ENCODE peak calls at places on chromosomes 16 and 17, in six cellular contexts. D, N, C, J, K and W are unnamed samples.

GRCh38 chr17:76092526-76093413 is 10.8 kb downstream of the EXOC7 start:
- DNase-seq in D (no peak), N (no peak), C (no peak), J (no peak), K (no peak), W (no peak)

GRCh38 chr17:13601776-13602551 is at the start of gene HS3ST3A1:
- DNase-seq in D (no peak), N (no peak), C (no peak), J (peak; percentile 92), K (no peak), W (no peak)

GRCh38 chr17:8941520-8941919 is 24.0 kb downstream of the PIK3R5 start:
- DNase-seq in D (no peak), N (no peak), C (no peak), J (no peak), K (no peak), W (no peak)

GRCh38 chr16:14151256-14152030 is 80.3 kb downstream of the MRTFB start:
- DNase-seq in D (no peak), N (no peak), C (no peak), J (no peak), K (no peak), W (no peak)

GRCh38 chr17:44024271-44024663 is 9.5 kb upstream of the TMEM101 start:
- DNase-seq in D (no peak), N (no peak), C (no peak), J (no peak), K (no peak), W (no peak)

GRCh38 chr17:2724783-2725164 is 13.2 kb upstream of the CLUH start:
- DNase-seq in D (no peak), N (peak; percentile 77), C (peak; percentile 60), J (peak; percentile 91), K (no peak), W (no peak)

GRCh38 chr17:74768763-74769114 is 7.4 kb downstream of the NAT9 start:
- DNase-seq in D (no peak), N (no peak), C (no peak), J (no peak), K (no peak), W (no peak)

GRCh38 chr16:75114946-75115825 is 1.4 kb downstream of the LDHD start:
- DNase-seq in D (no peak), N (no peak), C (no peak), J (no peak), K (no peak), W (no peak)

DNA sequence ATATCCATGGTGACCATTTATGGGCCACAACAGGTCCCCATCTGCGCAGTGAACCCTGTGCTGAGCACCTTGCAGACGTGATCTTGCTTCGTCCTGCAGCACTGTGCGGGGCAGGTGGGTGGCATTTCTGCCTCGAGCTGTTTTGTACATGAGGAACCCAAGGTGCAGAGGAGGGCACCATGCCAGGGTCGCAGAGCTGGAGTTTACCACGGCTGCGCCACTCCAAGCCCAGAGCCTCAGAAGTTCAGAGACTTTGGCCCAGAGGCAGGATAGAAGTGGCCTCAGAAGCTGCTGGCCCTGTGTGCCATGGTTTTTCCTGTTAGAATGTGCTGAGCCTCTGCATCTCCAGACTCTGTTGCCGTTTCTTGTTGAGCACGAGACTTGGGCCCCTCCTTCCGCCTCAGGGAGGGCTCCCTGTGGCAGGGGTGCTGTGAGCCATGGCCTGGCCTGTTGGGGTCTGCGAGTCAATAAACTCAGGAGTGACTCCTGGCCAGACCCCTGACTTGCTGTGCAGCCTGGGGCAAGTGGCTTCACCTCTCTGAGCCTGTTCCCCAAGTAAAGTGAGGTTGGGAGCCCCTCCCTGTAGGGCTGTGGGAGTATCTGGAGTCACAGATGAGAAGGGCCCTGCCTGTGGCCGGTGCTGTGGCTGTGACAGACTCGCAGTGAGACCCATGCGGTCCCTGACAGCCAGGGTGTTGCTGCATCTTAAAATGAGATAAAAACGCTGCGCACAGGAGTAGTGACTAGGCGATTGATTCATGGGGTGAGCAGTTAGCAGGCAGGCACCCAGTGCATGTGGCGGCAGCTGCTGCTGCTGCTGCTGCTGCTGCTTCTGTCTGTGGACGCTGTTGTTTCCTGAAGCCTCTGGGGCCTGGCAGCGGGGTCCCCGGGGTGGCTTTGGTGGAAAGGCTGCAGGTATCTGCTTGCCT is 11.8 kb downstream of the MAP2K3 start:
- DNase-seq in D (no peak), N (no peak), C (no peak), J (no peak), K (no peak), W (no peak)
- H3K9me3 ChIP-seq in D (no peaks in the 10 kb centered on the region), N (no peaks in the 10 kb centered on the region), C (peaks cover 6% of the 10 kb centered on the region), J (peaks cover 6% of the 10 kb centered on the region), K (no peaks in the 10 kb centered on the region), W (no peaks in the 10 kb centered on the region)

GRCh38 chr16:17258077-17258599 is 212.6 kb downstream of the XYLT1 start:
- DNase-seq in D (no peak), N (no peak), C (no peak), J (no peak), K (no peak), W (no peak)
- H3K9me3 ChIP-seq in D (no peaks in the 10 kb centered on the region), N (no peaks in the 10 kb centered on the region), C (peaks cover under 1% of the 10 kb centered on the region), J (no peaks in the 10 kb centered on the region), K (no peaks in the 10 kb centered on the region), W (no peaks in the 10 kb centered on the region)

GRCh38 chr16:50515218-50515617 is 33.0 kb upstream of the NKD1 start:
- DNase-seq in D (no peak), N (no peak), C (no peak), J (no peak), K (no peak), W (no peak)
- H3K9me3 ChIP-seq in D (no peaks in the 10 kb centered on the region), N (peaks cover 3% of the 10 kb centered on the region), C (no peaks in the 10 kb centered on the region), J (peaks cover 5% of the 10 kb centered on the region), K (peaks cover 16% of the 10 kb centered on the region), W (peaks cover 8% of the 10 kb centered on the region)

DNA sequence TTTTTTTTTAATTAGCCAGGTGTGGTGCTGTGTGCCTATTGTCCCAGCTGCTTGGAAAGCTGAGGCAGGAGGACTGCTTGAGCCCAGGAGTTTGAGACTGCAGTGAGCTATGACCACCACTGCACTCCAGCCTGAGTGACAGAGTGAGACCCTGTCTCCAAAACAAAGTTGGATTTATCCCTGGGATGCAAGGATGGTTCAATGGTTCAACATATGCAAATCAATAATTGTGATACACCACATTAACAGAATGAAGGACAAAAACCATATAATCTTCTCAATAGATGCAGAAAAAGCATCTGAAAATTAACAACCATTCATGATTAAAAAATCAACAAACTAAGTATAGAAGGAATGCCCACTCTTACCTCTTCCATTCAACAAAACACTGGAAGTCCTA is 33.5 kb downstream of the CDR2 start:
- DNase-seq in D (no peak), N (no peak), C (no peak), J (no peak), K (no peak), W (no peak)
- H3K9me3 ChIP-seq in D (peaks cover 14% of the 10 kb centered on the region), N (peaks cover 45% of the 10 kb centered on the region), C (peaks cover 2% of the 10 kb centered on the region), J (peaks cover 9% of the 10 kb centered on the region), K (peaks cover 20% of the 10 kb centered on the region), W (peaks cover 9% of the 10 kb centered on the region)

DNA sequence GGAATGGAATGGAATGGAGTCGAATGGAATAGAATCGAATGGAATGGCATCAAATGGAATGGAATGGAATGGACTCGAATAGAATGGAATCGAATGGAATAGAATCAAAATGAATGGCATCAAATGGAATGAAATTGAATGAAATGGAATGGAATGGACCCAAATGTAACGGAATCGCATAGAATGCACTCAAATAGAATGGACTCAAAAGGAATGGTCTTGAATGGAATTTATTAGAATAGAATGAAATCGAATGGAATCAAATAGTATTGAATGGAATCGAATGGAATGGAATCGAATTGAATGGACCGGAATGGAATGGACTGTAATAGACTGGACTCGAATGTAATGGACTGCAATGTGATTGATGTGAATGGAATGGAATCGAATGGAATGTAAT is 501.4 kb upstream of the WSB1 start:
- DNase-seq in D (no peak), N (no peak), C (no peak), J (no peak), K (no peak), W (no peak)
- H3K9me3 ChIP-seq in D (peaks cover 54% of the 10 kb centered on the region), N (peaks cover 61% of the 10 kb centered on the region), C (peaks cover 10% of the 10 kb centered on the region), J (peaks cover 60% of the 10 kb centered on the region), K (peaks cover 34% of the 10 kb centered on the region), W (peaks cover 3% of the 10 kb centered on the region)